ENCODE peak calls at places on chromosomes 4 and X, in six cellular contexts. Z is GM13976, N is cardiac muscle cell, W is tibial nerve, D is tibial artery, L is hepatocyte. T is an unnamed sample.

GRCh38 chrX:155027509-155028066 is 944 bp downstream of the FUNDC2 start:
- DNase-seq in Z (no peak), L (peak; percentile 49), D (peak; percentile 21), N (no peak), W (peak; percentile 45), T (no peak)

GRCh38 chrX:118655561-118656246 is 71.7 kb upstream of the IL13RA1 start:
- DNase-seq in D (no peak), Z (no peak), W (no peak), N (no peak), L (no peak), T (no peak)

GRCh38 chr4:96698891-96699290 is 859.0 kb downstream of the PDHA2 start:
- DNase-seq in Z (no peak), D (no peak), L (no peak), N (no peak), W (no peak), T (no peak)

GRCh38 chr4:177519481-177520270 is 77.4 kb upstream of the AGA start:
- DNase-seq in W (no peak), N (no peak), Z (no peak), D (no peak), L (no peak), T (no peak)

GRCh38 chr4:105113800-105114199 is 32.9 kb upstream of the TET2 start:
- DNase-seq in W (no peak), N (no peak), D (no peak), L (no peak), Z (no peak), T (no peak)

GRCh38 chr4:10078481-10079233 is 37.9 kb downstream of the WDR1 start:
- DNase-seq in N (no peak), W (no peak), Z (peak; percentile 21), L (no peak), D (peak; percentile 18), T (no peak)

GRCh38 chr4:76809594-76810305 is 88.2 kb downstream of the SOWAHB start:
- DNase-seq in Z (no peak), W (no peak), D (no peak), N (no peak), L (no peak), T (no peak)

GRCh38 chrX:153032397-153033118 is 23.7 kb upstream of the PNMA3 start:
- DNase-seq in L (peak; percentile 71), W (peak; percentile 68), N (peak; percentile 57), Z (peak; percentile 88), D (peak; percentile 46), T (peak; percentile 69)

GRCh38 chr4:183838987-183839712 is 66.0 kb upstream of the STOX2 start:
- DNase-seq in L (peak; percentile 39), W (no peak), N (peak; percentile 54), Z (no peak), D (no peak), T (no peak)
- TF ChIP-seq CTCF in L (peak; percentile 59), W (peak; percentile 16), N (peak; percentile 27), Z (no peak), D (no peak), T (peak; percentile 57)

DNA sequence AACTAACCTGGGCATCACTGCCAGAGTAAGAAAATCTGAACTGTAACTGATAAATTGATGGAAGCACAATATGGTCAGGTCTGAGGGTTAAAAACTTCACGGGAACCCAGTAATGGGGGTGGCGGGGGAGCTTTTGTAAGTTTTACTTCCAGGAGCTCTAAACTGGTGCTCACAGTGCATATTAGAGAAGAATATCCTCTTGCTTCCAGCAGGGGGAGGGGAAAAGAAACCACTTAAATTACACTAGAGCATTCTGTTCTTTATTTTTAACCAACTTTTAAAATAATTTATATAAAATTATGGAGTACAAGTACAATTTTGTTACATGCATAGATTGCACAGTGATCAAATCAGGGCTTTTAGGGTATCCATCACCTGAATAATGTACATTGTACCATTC is 33.7 kb downstream of the WDR17 start:
- DNase-seq in W (no peak), L (no peak), N (no peak), Z (no peak), D (no peak), T (no peak)
- TF ChIP-seq CTCF in W (no peak), L (no peak), N (no peak), Z (no peak), D (no peak), T (no peak)

GRCh38 chr4:1815997-1816860 is 23.1 kb downstream of the FGFR3 start:
- DNase-seq in W (no peak), N (no peak), Z (no peak), D (no peak), L (no peak), T (no peak)
- TF ChIP-seq CTCF in W (no peak), N (no peak), Z (no peak), D (no peak), L (no peak), T (no peak)

GRCh38 chrX:43655961-43656494 is at the start of gene MAOA:
- DNase-seq in N (peak; percentile 35), L (peak; percentile 73), W (peak; percentile 86), D (peak; percentile 95), Z (no peak), T (peak; percentile 83)

GRCh38 chrX:43655151-43655676 is 885 bp upstream of the MAOA start:
- DNase-seq in L (peak; percentile 57), W (peak; percentile 10), Z (peak; percentile 12), N (peak; percentile 49), D (peak; percentile 39), T (peak; percentile 60)

DNA sequence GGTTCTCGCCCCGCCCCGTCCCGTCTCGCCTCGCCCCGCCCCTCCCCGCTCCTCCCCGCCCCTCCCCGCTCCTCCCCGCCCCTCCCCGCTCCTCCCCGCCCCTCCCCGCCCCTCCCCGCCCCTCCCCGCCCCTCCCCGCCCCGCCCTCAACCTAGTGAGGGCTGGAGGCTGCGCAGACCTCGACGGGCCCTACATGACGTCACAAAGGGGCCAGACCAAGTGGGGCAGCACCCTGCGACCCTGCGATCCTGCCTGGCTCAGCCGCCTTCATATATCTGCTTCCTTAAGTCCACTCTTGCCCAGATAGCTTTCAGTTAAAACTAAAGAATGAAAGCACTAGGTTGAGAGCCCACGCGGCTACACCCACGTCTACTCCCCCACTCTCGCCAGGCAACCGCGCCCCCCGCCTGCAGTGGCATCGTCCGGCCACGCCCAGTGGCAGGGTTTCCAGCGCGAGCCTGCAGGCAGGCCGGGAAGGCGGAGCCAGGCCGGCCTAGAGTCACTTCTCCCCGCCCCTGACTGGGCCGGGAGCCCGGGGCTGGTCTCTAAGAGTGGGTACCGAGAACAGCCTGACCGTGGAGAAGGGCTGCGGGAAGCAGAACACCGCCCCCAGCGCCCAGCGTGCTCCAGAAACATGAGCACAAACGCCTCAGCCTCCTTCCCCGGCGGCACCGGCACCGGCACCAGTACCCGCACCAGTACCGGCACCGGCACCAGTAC is 1.5 kb upstream of the MAOA start:
- DNase-seq in N (peak; percentile 92), L (peak; percentile 96), W (peak; percentile 84), Z (peak; percentile 85), D (peak; percentile 94), T (peak; percentile 91)
- TF ChIP-seq CTCF in N (peak; percentile 30), L (peak; percentile 46), W (peak; percentile 38), Z (no peak), D (no peak), T (peak; percentile 40)

DNA sequence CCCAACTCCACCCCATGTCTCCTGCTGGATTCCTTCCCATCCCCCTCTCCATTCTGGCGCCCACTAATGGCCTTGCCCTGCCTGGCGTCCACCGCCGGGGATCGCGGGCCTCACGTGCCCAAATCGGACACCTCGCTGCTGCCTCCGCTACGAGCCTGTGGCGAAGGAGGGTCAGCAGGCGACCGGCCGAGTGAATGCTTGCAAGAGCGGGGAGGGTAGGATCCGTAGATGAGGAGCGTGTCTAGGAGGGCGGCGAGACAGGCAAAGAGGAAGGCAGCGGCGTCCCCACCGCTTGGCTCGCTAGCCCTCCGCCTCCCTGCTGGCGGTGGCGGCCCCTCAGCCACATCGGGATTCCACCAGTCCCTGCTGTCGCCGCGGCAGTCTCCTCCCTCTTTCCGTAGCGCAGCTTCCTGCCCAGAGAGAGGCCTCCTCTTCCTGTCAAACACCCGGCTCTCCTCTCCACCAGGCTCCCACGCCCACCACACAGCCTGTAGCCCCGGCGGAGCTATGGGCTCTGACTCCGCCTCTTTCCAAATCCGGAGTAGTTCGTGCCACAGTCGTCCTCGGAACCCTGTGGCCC is at the start of gene SPIN2B:
- DNase-seq in D (peak; percentile 79), W (peak; percentile 48), L (peak; percentile 86), N (peak; percentile 88), Z (peak; percentile 89), T (peak; percentile 78)
- TF ChIP-seq CTCF in D (no peak), W (no peak), L (peak; percentile 38), N (no peak), Z (no peak), T (peak; percentile 19)

DNA sequence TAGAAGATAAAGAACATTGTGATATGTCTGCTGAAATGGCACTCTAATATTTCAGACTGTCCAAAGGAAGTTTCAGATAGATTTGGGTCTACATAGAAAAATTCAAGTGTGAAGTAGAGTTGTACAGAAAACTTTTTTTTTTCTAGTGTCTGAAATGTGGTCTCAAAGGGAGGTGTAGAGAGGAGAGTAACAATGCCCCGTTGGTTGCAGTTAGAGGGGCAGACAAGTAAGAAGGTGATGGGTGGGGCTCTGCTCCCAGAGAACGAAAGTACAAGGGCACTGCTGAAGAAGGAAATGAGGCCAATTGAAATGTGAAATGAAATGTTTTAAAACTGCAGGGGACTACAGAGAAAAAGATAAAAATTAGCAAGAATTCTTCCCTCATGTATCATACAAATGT is 177.8 kb downstream of the BANK1 start:
- DNase-seq in L (no peak), N (no peak), D (no peak), Z (no peak), W (no peak), T (no peak)
- TF ChIP-seq CTCF in L (no peak), N (no peak), D (no peak), Z (no peak), W (no peak), T (no peak)